ENCODE peak calls at places on chromosomes 1 and 21, in five cellular contexts. One of them, this sample, is unnamed.

GRCh38 chr1:110250018-110250417 is 39.9 kb downstream of the KCNC4 start:
- DNase-seq in HFF-Myc: no peak
- DNase-seq in RPMI8226: no peak
- DNase-seq in T-helper 2 cell: no peak
- DNase-seq in GM12892: no peak
- DNase-seq in this sample: no peak

GRCh38 chr1:145804235-145805045 is 19.5 kb downstream of the RNF115 start:
- DNase-seq in HFF-Myc: no peak
- DNase-seq in RPMI8226: no peak
- DNase-seq in T-helper 2 cell: no peak
- DNase-seq in GM12892: no peak
- DNase-seq in this sample: no peak

GRCh38 chr1:230753586-230754251 is 6.5 kb downstream of the CAPN9 start:
- DNase-seq in HFF-Myc: no peak
- DNase-seq in RPMI8226: peak; percentile 36
- DNase-seq in T-helper 2 cell: no peak
- DNase-seq in GM12892: peak; percentile 39
- DNase-seq in this sample: no peak

GRCh38 chr21:41579692-41580091 is 71.7 kb upstream of the TMPRSS2 start:
- DNase-seq in HFF-Myc: no peak
- DNase-seq in RPMI8226: no peak
- DNase-seq in T-helper 2 cell: no peak
- DNase-seq in GM12892: no peak
- DNase-seq in this sample: no peak

GRCh38 chr1:94045465-94046056 is 75.4 kb downstream of the ABCA4 start:
- DNase-seq in HFF-Myc: peak; percentile 86
- DNase-seq in RPMI8226: peak; percentile 32
- DNase-seq in T-helper 2 cell: no peak
- DNase-seq in GM12892: no peak
- DNase-seq in this sample: peak; percentile 99

GRCh38 chr1:152960452-152961044 is 9.9 kb upstream of the SPRR4 start:
- DNase-seq in HFF-Myc: no peak
- DNase-seq in RPMI8226: peak; percentile 30
- DNase-seq in T-helper 2 cell: no peak
- DNase-seq in GM12892: no peak
- DNase-seq in this sample: no peak

GRCh38 chr1:177334276-177334675 is 163.5 kb downstream of the BRINP2 start:
- DNase-seq in HFF-Myc: no peak
- DNase-seq in RPMI8226: no peak
- DNase-seq in T-helper 2 cell: no peak
- DNase-seq in GM12892: no peak
- DNase-seq in this sample: no peak

GRCh38 chr1:24097663-24098062 is 14.3 kb downstream of the MYOM3 start:
- DNase-seq in HFF-Myc: no peak
- DNase-seq in RPMI8226: no peak
- DNase-seq in T-helper 2 cell: no peak
- DNase-seq in GM12892: no peak
- DNase-seq in this sample: no peak

GRCh38 chr1:201525196-201525778 is 13.6 kb upstream of the NAV1 start:
- DNase-seq in HFF-Myc: no peak
- DNase-seq in RPMI8226: no peak
- DNase-seq in T-helper 2 cell: no peak
- DNase-seq in GM12892: no peak
- DNase-seq in this sample: no peak

GRCh38 chr1:200805719-200806118 is 67.0 kb downstream of the CAMSAP2 start:
- DNase-seq in HFF-Myc: no peak
- DNase-seq in RPMI8226: no peak
- DNase-seq in T-helper 2 cell: no peak
- DNase-seq in GM12892: no peak
- DNase-seq in this sample: no peak

GRCh38 chr1:234842726-234843641 is 233.0 kb upstream of the IRF2BP2 start:
- DNase-seq in HFF-Myc: no peak
- DNase-seq in RPMI8226: no peak
- DNase-seq in T-helper 2 cell: peak; percentile 50
- DNase-seq in GM12892: peak; percentile 47
- DNase-seq in this sample: no peak

GRCh38 chr1:193190096-193190744 is 3.8 kb upstream of the B3GALT2 start:
- DNase-seq in HFF-Myc: no peak
- DNase-seq in RPMI8226: no peak
- DNase-seq in T-helper 2 cell: no peak
- DNase-seq in GM12892: no peak
- DNase-seq in this sample: no peak

GRCh38 chr1:173392895-173393654 is 84.1 kb upstream of the PRDX6 start:
- DNase-seq in HFF-Myc: peak; percentile 71
- DNase-seq in RPMI8226: no peak
- DNase-seq in T-helper 2 cell: no peak
- DNase-seq in GM12892: no peak
- DNase-seq in this sample: no peak

GRCh38 chr1:220497220-220497756 is 30.6 kb upstream of the MARK1 start:
- DNase-seq in HFF-Myc: no peak
- DNase-seq in RPMI8226: no peak
- DNase-seq in T-helper 2 cell: no peak
- DNase-seq in GM12892: no peak
- DNase-seq in this sample: no peak